ENCODE peak calls at places on chromosomes 4 and X, in nine cellular contexts. One of them, this sample, is unnamed.

GRCh38 chr4:177182728-177183127 is 126.9 kb upstream of the NEIL3 start:
- ATAC-seq in pancreas: no peak
- ATAC-seq in GM12878: no peak
- ATAC-seq in K562: no peak
- ATAC-seq in left lung: no peak
- ATAC-seq in lower lobe of right lung: no peak
- ATAC-seq in mucosa of descending colon: no peak
- ATAC-seq in A549: no peak
- ATAC-seq in CD8-positive, alpha-beta T cell: no peak
- ATAC-seq in this sample: no peak

GRCh38 chrX:79290596-79290995 is 76.5 kb downstream of the ITM2A start:
- ATAC-seq in K562: no peak
- ATAC-seq in pancreas: no peak
- ATAC-seq in GM12878: no peak
- ATAC-seq in mucosa of descending colon: no peak
- ATAC-seq in CD8-positive, alpha-beta T cell: no peak
- ATAC-seq in A549: no peak
- ATAC-seq in lower lobe of right lung: no peak
- ATAC-seq in left lung: no peak
- ATAC-seq in this sample: no peak

GRCh38 chrX:111511477-111511876 is at the start of gene SERTM2:
- ATAC-seq in pancreas: peak; percentile 50
- ATAC-seq in left lung: peak; percentile 73
- ATAC-seq in GM12878: peak; percentile 73
- ATAC-seq in A549: no peak
- ATAC-seq in lower lobe of right lung: peak; percentile 29
- ATAC-seq in K562: peak; percentile 77
- ATAC-seq in mucosa of descending colon: no peak
- ATAC-seq in CD8-positive, alpha-beta T cell: no peak
- ATAC-seq in this sample: no peak

GRCh38 chr4:170599894-170600293 is 510.1 kb upstream of the AADAT start:
- ATAC-seq in A549: no peak
- ATAC-seq in CD8-positive, alpha-beta T cell: no peak
- ATAC-seq in K562: no peak
- ATAC-seq in GM12878: no peak
- ATAC-seq in left lung: no peak
- ATAC-seq in pancreas: no peak
- ATAC-seq in mucosa of descending colon: no peak
- ATAC-seq in lower lobe of right lung: no peak
- ATAC-seq in this sample: no peak

GRCh38 chr4:120921456-120922389 is 803 bp downstream of the PRDM5 start:
- ATAC-seq in lower lobe of right lung: peak; percentile 88
- ATAC-seq in CD8-positive, alpha-beta T cell: peak; percentile 45
- ATAC-seq in mucosa of descending colon: peak; percentile 88
- ATAC-seq in K562: no peak
- ATAC-seq in pancreas: peak; percentile 79
- ATAC-seq in A549: peak; percentile 93
- ATAC-seq in GM12878: no peak
- ATAC-seq in left lung: peak; percentile 79
- ATAC-seq in this sample: peak; percentile 79

GRCh38 chr4:139767168-139767567 is 101.5 kb downstream of the MGST2 start:
- ATAC-seq in lower lobe of right lung: no peak
- ATAC-seq in A549: no peak
- ATAC-seq in mucosa of descending colon: no peak
- ATAC-seq in GM12878: peak; percentile 24
- ATAC-seq in left lung: no peak
- ATAC-seq in pancreas: no peak
- ATAC-seq in K562: no peak
- ATAC-seq in CD8-positive, alpha-beta T cell: no peak
- ATAC-seq in this sample: no peak

GRCh38 chr4:48212165-48212564 is 57.5 kb downstream of the TEC start:
- ATAC-seq in lower lobe of right lung: peak; percentile 45
- ATAC-seq in pancreas: no peak
- ATAC-seq in A549: no peak
- ATAC-seq in K562: peak; percentile 88
- ATAC-seq in left lung: no peak
- ATAC-seq in GM12878: peak; percentile 85
- ATAC-seq in CD8-positive, alpha-beta T cell: no peak
- ATAC-seq in mucosa of descending colon: peak; percentile 53
- ATAC-seq in this sample: no peak

GRCh38 chr4:155403886-155404285 is 27.1 kb upstream of the MAP9 start:
- ATAC-seq in CD8-positive, alpha-beta T cell: no peak
- ATAC-seq in left lung: peak; percentile 53
- ATAC-seq in lower lobe of right lung: peak; percentile 45
- ATAC-seq in A549: peak; percentile 70
- ATAC-seq in mucosa of descending colon: no peak
- ATAC-seq in K562: no peak
- ATAC-seq in GM12878: peak; percentile 45
- ATAC-seq in pancreas: peak; percentile 64
- ATAC-seq in this sample: no peak

GRCh38 chr4:8391972-8392371 is 48.6 kb downstream of the ACOX3 start:
- ATAC-seq in CD8-positive, alpha-beta T cell: no peak
- ATAC-seq in pancreas: peak; percentile 38
- ATAC-seq in A549: no peak
- ATAC-seq in mucosa of descending colon: peak; percentile 58
- ATAC-seq in GM12878: peak; percentile 87
- ATAC-seq in lower lobe of right lung: no peak
- ATAC-seq in left lung: peak; percentile 25
- ATAC-seq in K562: no peak
- ATAC-seq in this sample: peak; percentile 65

GRCh38 chr4:153947124-153947523 is 158.2 kb upstream of the SFRP2 start:
- ATAC-seq in lower lobe of right lung: no peak
- ATAC-seq in K562: no peak
- ATAC-seq in left lung: peak; percentile 38
- ATAC-seq in CD8-positive, alpha-beta T cell: no peak
- ATAC-seq in pancreas: no peak
- ATAC-seq in GM12878: no peak
- ATAC-seq in A549: no peak
- ATAC-seq in mucosa of descending colon: no peak
- ATAC-seq in this sample: no peak

GRCh38 chrX:74107666-74108065 is 196.3 kb upstream of the ZCCHC13 start:
- ATAC-seq in GM12878: no peak
- ATAC-seq in lower lobe of right lung: no peak
- ATAC-seq in K562: no peak
- ATAC-seq in left lung: no peak
- ATAC-seq in A549: no peak
- ATAC-seq in CD8-positive, alpha-beta T cell: no peak
- ATAC-seq in mucosa of descending colon: no peak
- ATAC-seq in pancreas: no peak
- ATAC-seq in this sample: no peak

GRCh38 chr4:145976680-145977079 is 38.1 kb upstream of the ZNF827 start:
- ATAC-seq in CD8-positive, alpha-beta T cell: no peak
- ATAC-seq in A549: no peak
- ATAC-seq in lower lobe of right lung: no peak
- ATAC-seq in mucosa of descending colon: no peak
- ATAC-seq in pancreas: no peak
- ATAC-seq in K562: no peak
- ATAC-seq in GM12878: no peak
- ATAC-seq in left lung: no peak
- ATAC-seq in this sample: no peak

GRCh38 chr4:20506827-20507226 is 193.4 kb upstream of the PACRGL start:
- ATAC-seq in GM12878: no peak
- ATAC-seq in A549: no peak
- ATAC-seq in pancreas: no peak
- ATAC-seq in K562: no peak
- ATAC-seq in CD8-positive, alpha-beta T cell: no peak
- ATAC-seq in lower lobe of right lung: no peak
- ATAC-seq in left lung: peak; percentile 21
- ATAC-seq in mucosa of descending colon: no peak
- ATAC-seq in this sample: peak; percentile 51

GRCh38 chrX:154714925-154715324 is 36.0 kb downstream of the GAB3 start:
- ATAC-seq in A549: peak; percentile 85
- ATAC-seq in left lung: peak; percentile 88
- ATAC-seq in pancreas: peak; percentile 80
- ATAC-seq in CD8-positive, alpha-beta T cell: peak; percentile 32
- ATAC-seq in lower lobe of right lung: peak; percentile 75
- ATAC-seq in mucosa of descending colon: peak; percentile 63
- ATAC-seq in GM12878: peak; percentile 78
- ATAC-seq in K562: peak; percentile 72
- ATAC-seq in this sample: peak; percentile 65

GRCh38 chr4:20075479-20075878 is 176.2 kb upstream of the SLIT2 start:
- ATAC-seq in pancreas: no peak
- ATAC-seq in A549: no peak
- ATAC-seq in GM12878: no peak
- ATAC-seq in mucosa of descending colon: peak; percentile 45
- ATAC-seq in left lung: no peak
- ATAC-seq in K562: no peak
- ATAC-seq in CD8-positive, alpha-beta T cell: no peak
- ATAC-seq in lower lobe of right lung: no peak
- ATAC-seq in this sample: no peak

GRCh38 chr4:122458625-122459024 is 2.1 kb upstream of the IL2 start:
- ATAC-seq in lower lobe of right lung: peak; percentile 57
- ATAC-seq in mucosa of descending colon: peak; percentile 63
- ATAC-seq in CD8-positive, alpha-beta T cell: peak; percentile 81
- ATAC-seq in K562: peak; percentile 84
- ATAC-seq in pancreas: peak; percentile 59
- ATAC-seq in GM12878: peak; percentile 64
- ATAC-seq in left lung: peak; percentile 81
- ATAC-seq in A549: no peak
- ATAC-seq in this sample: no peak

GRCh38 chrX:121958886-121959285 is 911.5 kb downstream of the GLUD2 start:
- ATAC-seq in GM12878: peak; percentile 56
- ATAC-seq in mucosa of descending colon: no peak
- ATAC-seq in left lung: no peak
- ATAC-seq in K562: no peak
- ATAC-seq in pancreas: no peak
- ATAC-seq in A549: no peak
- ATAC-seq in CD8-positive, alpha-beta T cell: no peak
- ATAC-seq in lower lobe of right lung: no peak
- ATAC-seq in this sample: no peak

GRCh38 chr4:168784786-168785461 is 225.1 kb downstream of the CBR4 start:
- ATAC-seq in left lung: peak; percentile 72
- ATAC-seq in lower lobe of right lung: peak; percentile 60
- ATAC-seq in K562: no peak
- ATAC-seq in pancreas: peak; percentile 60
- ATAC-seq in A549: no peak
- ATAC-seq in GM12878: no peak
- ATAC-seq in CD8-positive, alpha-beta T cell: no peak
- ATAC-seq in mucosa of descending colon: peak; percentile 15
- ATAC-seq in this sample: no peak

GRCh38 chr4:102501635-102502382 is 650 bp downstream of the NFKB1 start:
- ATAC-seq in K562: peak; percentile 87
- ATAC-seq in lower lobe of right lung: peak; percentile 91
- ATAC-seq in A549: peak; percentile 80
- ATAC-seq in mucosa of descending colon: peak; percentile 85
- ATAC-seq in pancreas: peak; percentile 86
- ATAC-seq in GM12878: peak; percentile 51
- ATAC-seq in left lung: peak; percentile 86
- ATAC-seq in CD8-positive, alpha-beta T cell: peak; percentile 54
- ATAC-seq in this sample: peak; percentile 84
- TF ChIP-seq CTCF in K562: no peak
- TF ChIP-seq CTCF in lower lobe of right lung: no peak
- TF ChIP-seq CTCF in A549: no peak
- TF ChIP-seq CTCF in mucosa of descending colon: no peak
- TF ChIP-seq CTCF in pancreas: no peak
- TF ChIP-seq CTCF in GM12878: no peak
- TF ChIP-seq CTCF in left lung: no peak
- TF ChIP-seq CTCF in CD8-positive, alpha-beta T cell: no peak
- TF ChIP-seq CTCF in this sample: peak; percentile 2

DNA sequence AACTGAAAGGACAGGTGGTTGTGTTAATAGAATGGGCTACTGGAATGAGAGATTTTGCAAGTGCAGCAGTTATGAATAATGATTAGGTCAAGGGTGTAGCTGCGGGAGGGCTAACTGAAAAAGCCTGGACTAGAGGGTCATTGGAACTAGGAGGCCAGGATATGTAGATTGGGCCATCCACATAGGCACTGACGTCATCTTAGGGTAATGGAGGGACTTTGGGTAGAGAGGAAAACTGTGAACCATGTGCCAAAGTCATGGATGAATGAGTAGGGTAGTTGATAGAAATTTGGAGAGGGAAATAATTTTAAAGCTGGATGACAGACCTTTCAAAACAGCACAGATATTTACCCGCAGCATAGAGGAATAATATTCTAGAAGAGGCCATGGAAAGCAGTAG is 123.6 kb upstream of the SLITRK2 start:
- ATAC-seq in GM12878: no peak
- ATAC-seq in A549: no peak
- ATAC-seq in mucosa of descending colon: no peak
- ATAC-seq in CD8-positive, alpha-beta T cell: no peak
- ATAC-seq in lower lobe of right lung: no peak
- ATAC-seq in pancreas: no peak
- ATAC-seq in left lung: no peak
- ATAC-seq in K562: no peak
- ATAC-seq in this sample: no peak
- H3K9me3 ChIP-seq in GM12878: no peaks in the 10 kb centered on the region
- H3K9me3 ChIP-seq in A549: no peaks in the 10 kb centered on the region
- H3K9me3 ChIP-seq in mucosa of descending colon: no peaks in the 10 kb centered on the region
- H3K9me3 ChIP-seq in CD8-positive, alpha-beta T cell: no peaks in the 10 kb centered on the region
- H3K9me3 ChIP-seq in lower lobe of right lung: no peaks in the 10 kb centered on the region
- H3K9me3 ChIP-seq in pancreas: no peaks in the 10 kb centered on the region
- H3K9me3 ChIP-seq in left lung: no peaks in the 10 kb centered on the region
- H3K9me3 ChIP-seq in K562: no peaks in the 10 kb centered on the region
- H3K9me3 ChIP-seq in this sample: no peaks in the 10 kb centered on the region

GRCh38 chr4:163558539-163559044 is 64.1 kb downstream of the TMA16 start:
- ATAC-seq in A549: no peak
- ATAC-seq in mucosa of descending colon: peak; percentile 83
- ATAC-seq in GM12878: peak; percentile 72
- ATAC-seq in pancreas: peak; percentile 77
- ATAC-seq in K562: no peak
- ATAC-seq in lower lobe of right lung: peak; percentile 76
- ATAC-seq in left lung: peak; percentile 62
- ATAC-seq in CD8-positive, alpha-beta T cell: peak; percentile 26
- ATAC-seq in this sample: peak; percentile 58

GRCh38 chr4:163556650-163557391 is 62.3 kb downstream of the TMA16 start:
- ATAC-seq in GM12878: no peak
- ATAC-seq in lower lobe of right lung: peak; percentile 48
- ATAC-seq in K562: no peak
- ATAC-seq in left lung: no peak
- ATAC-seq in pancreas: no peak
- ATAC-seq in A549: no peak
- ATAC-seq in CD8-positive, alpha-beta T cell: no peak
- ATAC-seq in mucosa of descending colon: no peak
- ATAC-seq in this sample: no peak

GRCh38 chr4:163553146-163553545 is 58.7 kb downstream of the TMA16 start:
- ATAC-seq in A549: no peak
- ATAC-seq in left lung: no peak
- ATAC-seq in CD8-positive, alpha-beta T cell: no peak
- ATAC-seq in GM12878: no peak
- ATAC-seq in mucosa of descending colon: no peak
- ATAC-seq in K562: no peak
- ATAC-seq in lower lobe of right lung: no peak
- ATAC-seq in pancreas: no peak
- ATAC-seq in this sample: no peak

GRCh38 chr4:163554870-163555465 is 60.5 kb downstream of the TMA16 start:
- ATAC-seq in K562: peak; percentile 50
- ATAC-seq in GM12878: no peak
- ATAC-seq in lower lobe of right lung: no peak
- ATAC-seq in mucosa of descending colon: no peak
- ATAC-seq in pancreas: no peak
- ATAC-seq in CD8-positive, alpha-beta T cell: no peak
- ATAC-seq in left lung: peak; percentile 30
- ATAC-seq in A549: no peak
- ATAC-seq in this sample: no peak

GRCh38 chr4:163556169-163556568 is 61.7 kb downstream of the TMA16 start:
- ATAC-seq in CD8-positive, alpha-beta T cell: no peak
- ATAC-seq in mucosa of descending colon: no peak
- ATAC-seq in pancreas: peak; percentile 57
- ATAC-seq in lower lobe of right lung: peak; percentile 48
- ATAC-seq in GM12878: peak; percentile 72
- ATAC-seq in K562: no peak
- ATAC-seq in A549: peak; percentile 69
- ATAC-seq in left lung: no peak
- ATAC-seq in this sample: no peak
- TF ChIP-seq CTCF in CD8-positive, alpha-beta T cell: no peak
- TF ChIP-seq CTCF in mucosa of descending colon: no peak
- TF ChIP-seq CTCF in pancreas: no peak
- TF ChIP-seq CTCF in lower lobe of right lung: peak; percentile 6
- TF ChIP-seq CTCF in GM12878: peak; percentile 13
- TF ChIP-seq CTCF in K562: no peak
- TF ChIP-seq CTCF in A549: peak; percentile 25
- TF ChIP-seq CTCF in left lung: no peak
- TF ChIP-seq CTCF in this sample: no peak

GRCh38 chr4:13821522-13821921 is 194.0 kb upstream of the BOD1L1 start:
- ATAC-seq in K562: no peak
- ATAC-seq in lower lobe of right lung: no peak
- ATAC-seq in GM12878: no peak
- ATAC-seq in left lung: no peak
- ATAC-seq in A549: no peak
- ATAC-seq in pancreas: no peak
- ATAC-seq in mucosa of descending colon: no peak
- ATAC-seq in CD8-positive, alpha-beta T cell: no peak
- ATAC-seq in this sample: no peak
- H3K9me3 ChIP-seq in K562: no peaks in the 10 kb centered on the region
- H3K9me3 ChIP-seq in lower lobe of right lung: peaks cover 16% of the 10 kb centered on the region
- H3K9me3 ChIP-seq in GM12878: no peaks in the 10 kb centered on the region
- H3K9me3 ChIP-seq in left lung: no peaks in the 10 kb centered on the region
- H3K9me3 ChIP-seq in A549: peaks cover 24% of the 10 kb centered on the region
- H3K9me3 ChIP-seq in pancreas: no peaks in the 10 kb centered on the region
- H3K9me3 ChIP-seq in mucosa of descending colon: peaks cover 13% of the 10 kb centered on the region
- H3K9me3 ChIP-seq in CD8-positive, alpha-beta T cell: peaks cover 5% of the 10 kb centered on the region
- H3K9me3 ChIP-seq in this sample: peaks cover 40% of the 10 kb centered on the region